ENCODE peak calls at places on chromosome 16, in four cellular contexts. One of them, this sample, is unnamed.
A peak's percentile ranks its signal among the peaks of the same experiment; 100 is the strongest.

GRCh38 chr16:17476414-17477259 is 5.9 kb upstream of the XYLT1 start:
- DNase-seq in K562: no peak
- DNase-seq in HepG2: peak; percentile 58
- DNase-seq in GM12878: no peak
- DNase-seq in this sample: peak; percentile 44

GRCh38 chr16:80693553-80693952 is 110.8 kb downstream of the CDYL2 start:
- DNase-seq in K562: no peak
- DNase-seq in HepG2: no peak
- DNase-seq in GM12878: no peak
- DNase-seq in this sample: no peak

GRCh38 chr16:87416826-87417471 is 24.8 kb downstream of the MAP1LC3B start:
- DNase-seq in K562: no peak
- DNase-seq in HepG2: peak; percentile 29
- DNase-seq in GM12878: no peak
- DNase-seq in this sample: no peak

GRCh38 chr16:89422527-89422904 is 67.8 kb downstream of the ANKRD11 start:
- DNase-seq in K562: no peak
- DNase-seq in HepG2: no peak
- DNase-seq in GM12878: peak; percentile 85
- DNase-seq in this sample: no peak

GRCh38 chr16:4370570-4371480 is 823 bp upstream of the VASN start:
- DNase-seq in K562: peak; percentile 78
- DNase-seq in HepG2: peak; percentile 73
- DNase-seq in GM12878: no peak
- DNase-seq in this sample: no peak

GRCh38 chr16:21264226-21265036 is 13.7 kb downstream of the CRYM start:
- DNase-seq in K562: no peak
- DNase-seq in HepG2: peak; percentile 42
- DNase-seq in GM12878: no peak
- DNase-seq in this sample: no peak

GRCh38 chr16:79047337-79047736 is 553.2 kb downstream of the MAF start:
- DNase-seq in K562: peak; percentile 27
- DNase-seq in HepG2: peak; percentile 29
- DNase-seq in GM12878: no peak
- DNase-seq in this sample: no peak

GRCh38 chr16:28189237-28189636 is 22.5 kb downstream of the XPO6 start:
- DNase-seq in K562: no peak
- DNase-seq in HepG2: no peak
- DNase-seq in GM12878: no peak
- DNase-seq in this sample: no peak

GRCh38 chr16:426906-427249 is 1.4 kb downstream of the RAB11FIP3 start:
- DNase-seq in K562: no peak
- DNase-seq in HepG2: no peak
- DNase-seq in GM12878: no peak
- DNase-seq in this sample: no peak

GRCh38 chr16:19777061-19777460 is 59.0 kb downstream of the IQCK start:
- DNase-seq in K562: no peak
- DNase-seq in HepG2: no peak
- DNase-seq in GM12878: no peak
- DNase-seq in this sample: no peak

GRCh38 chr16:69017036-69017783 is 88.2 kb upstream of the HAS3 start:
- DNase-seq in K562: no peak
- DNase-seq in HepG2: no peak
- DNase-seq in GM12878: no peak
- DNase-seq in this sample: no peak

GRCh38 chr16:51298800-51299199 is 147.7 kb upstream of the SALL1 start:
- DNase-seq in K562: no peak
- DNase-seq in HepG2: no peak
- DNase-seq in GM12878: no peak
- DNase-seq in this sample: no peak

GRCh38 chr16:77680496-77680895 is 41.8 kb upstream of the NUDT7 start:
- DNase-seq in K562: no peak
- DNase-seq in HepG2: no peak
- DNase-seq in GM12878: no peak
- DNase-seq in this sample: no peak

GRCh38 chr16:21083729-21084268 is 66.8 kb downstream of the DNAH3 start:
- DNase-seq in K562: peak; percentile 52
- DNase-seq in HepG2: peak; percentile 64
- DNase-seq in GM12878: no peak
- DNase-seq in this sample: peak; percentile 47

GRCh38 chr16:19840524-19841110 is 44.0 kb downstream of the GPRC5B start:
- DNase-seq in K562: no peak
- DNase-seq in HepG2: no peak
- DNase-seq in GM12878: no peak
- DNase-seq in this sample: no peak

GRCh38 chr16:62692685-62693084 is 656.4 kb upstream of the CDH8 start:
- DNase-seq in K562: no peak
- DNase-seq in HepG2: no peak
- DNase-seq in GM12878: peak; percentile 34
- DNase-seq in this sample: no peak

GRCh38 chr16:13168091-13168572 is 266.7 kb downstream of the SHISA9 start:
- DNase-seq in K562: peak; percentile 23
- DNase-seq in HepG2: no peak
- DNase-seq in GM12878: no peak
- DNase-seq in this sample: no peak

GRCh38 chr16:27528294-27528693 is 21.4 kb downstream of the GTF3C1 start:
- DNase-seq in K562: no peak
- DNase-seq in HepG2: no peak
- DNase-seq in GM12878: no peak
- DNase-seq in this sample: no peak

GRCh38 chr16:47213761-47214440 is 70.2 kb upstream of the NETO2 start:
- DNase-seq in K562: no peak
- DNase-seq in HepG2: no peak
- DNase-seq in GM12878: no peak
- DNase-seq in this sample: no peak

GRCh38 chr16:72241930-72242329 is 70.0 kb upstream of the PMFBP1 start:
- DNase-seq in K562: peak; percentile 32
- DNase-seq in HepG2: peak; percentile 52
- DNase-seq in GM12878: no peak
- DNase-seq in this sample: no peak

GRCh38 chr16:79278506-79278905 is 322.0 kb downstream of the MAF start:
- DNase-seq in K562: no peak
- DNase-seq in HepG2: no peak
- DNase-seq in GM12878: no peak
- DNase-seq in this sample: no peak

GRCh38 chr16:15482068-15482747 is 47.8 kb downstream of the BMERB1 start:
- DNase-seq in K562: peak; percentile 47
- DNase-seq in HepG2: peak; percentile 99
- DNase-seq in GM12878: no peak
- DNase-seq in this sample: no peak

GRCh38 chr16:346587-346986 is 5.9 kb downstream of the AXIN1 start:
- DNase-seq in K562: no peak
- DNase-seq in HepG2: no peak
- DNase-seq in GM12878: no peak
- DNase-seq in this sample: no peak

GRCh38 chr16:27127293-27127692 is 60.6 kb downstream of the C16orf82 start:
- DNase-seq in K562: no peak
- DNase-seq in HepG2: no peak
- DNase-seq in GM12878: no peak
- DNase-seq in this sample: no peak

GRCh38 chr16:4172070-4172469 is 55.8 kb upstream of the ADCY9 start:
- DNase-seq in K562: no peak
- DNase-seq in HepG2: no peak
- DNase-seq in GM12878: no peak
- DNase-seq in this sample: no peak

GRCh38 chr16:48965391-48965790 is 316.2 kb downstream of the CBLN1 start:
- DNase-seq in K562: no peak
- DNase-seq in HepG2: no peak
- DNase-seq in GM12878: no peak
- DNase-seq in this sample: no peak

GRCh38 chr16:73711441-73712080 is 585.1 kb upstream of the PSMD7 start:
- DNase-seq in K562: no peak
- DNase-seq in HepG2: no peak
- DNase-seq in GM12878: no peak
- DNase-seq in this sample: no peak

GRCh38 chr16:50196736-50197135 is 43.6 kb downstream of the TENT4B start:
- DNase-seq in K562: no peak
- DNase-seq in HepG2: no peak
- DNase-seq in GM12878: no peak
- DNase-seq in this sample: no peak

GRCh38 chr16:11079657-11080187 is 135.4 kb downstream of the CLEC16A start:
- DNase-seq in K562: no peak
- DNase-seq in HepG2: no peak
- DNase-seq in GM12878: no peak
- DNase-seq in this sample: no peak

GRCh38 chr16:27455700-27456099 is 53.7 kb downstream of the IL21R start:
- DNase-seq in K562: no peak
- DNase-seq in HepG2: no peak
- DNase-seq in GM12878: no peak
- DNase-seq in this sample: no peak

GRCh38 chr16:80356365-80356764 is 184.4 kb upstream of the DYNLRB2 start:
- DNase-seq in K562: no peak
- DNase-seq in HepG2: no peak
- DNase-seq in GM12878: no peak
- DNase-seq in this sample: no peak

DNA sequence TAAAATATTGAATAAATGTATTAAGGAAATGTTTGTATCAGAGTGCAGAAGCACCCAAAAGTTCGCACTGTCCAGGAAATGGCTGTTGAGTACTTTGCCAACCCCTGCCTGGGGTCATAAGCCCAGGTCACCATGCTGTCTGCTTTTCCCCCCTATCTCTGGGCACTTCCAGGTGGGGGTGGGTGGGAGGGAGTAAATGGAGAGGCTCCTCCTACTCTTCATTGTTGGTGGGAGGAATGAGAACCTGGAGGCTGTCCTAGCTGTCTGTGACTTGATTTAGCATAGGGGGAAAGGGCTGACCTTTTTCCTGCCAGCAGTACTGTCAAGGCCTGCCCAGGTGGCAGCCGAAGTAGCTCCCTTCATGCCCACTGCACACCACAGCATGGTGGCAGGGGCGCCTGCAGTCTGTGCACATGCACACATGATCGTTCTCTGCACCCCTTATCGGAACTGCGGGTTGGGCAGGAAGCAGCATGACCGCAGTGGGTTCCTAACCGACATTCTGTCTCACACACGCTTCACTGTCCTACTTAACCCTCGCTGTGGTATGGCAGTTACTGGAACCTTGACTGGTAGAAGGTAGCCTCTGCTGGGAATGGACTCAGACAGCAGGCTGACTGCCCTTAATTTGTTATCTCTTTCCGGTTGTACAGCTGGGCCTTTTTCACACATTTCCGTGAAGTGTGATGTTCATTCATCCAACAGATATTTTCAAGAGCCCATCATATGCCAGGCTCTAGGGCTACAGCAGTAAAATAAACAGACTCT is 41.5 kb downstream of the LDHD start:
- DNase-seq in K562: peak; percentile 71
- DNase-seq in HepG2: no peak
- DNase-seq in GM12878: peak; percentile 96
- DNase-seq in this sample: no peak
- TF ChIP-seq HDAC2 in K562: peak; percentile 52
- TF ChIP-seq HDAC2 in HepG2: no peak
- TF ChIP-seq HDAC2 in GM12878: no peak
- TF ChIP-seq HDAC2 in this sample: no peak

DNA sequence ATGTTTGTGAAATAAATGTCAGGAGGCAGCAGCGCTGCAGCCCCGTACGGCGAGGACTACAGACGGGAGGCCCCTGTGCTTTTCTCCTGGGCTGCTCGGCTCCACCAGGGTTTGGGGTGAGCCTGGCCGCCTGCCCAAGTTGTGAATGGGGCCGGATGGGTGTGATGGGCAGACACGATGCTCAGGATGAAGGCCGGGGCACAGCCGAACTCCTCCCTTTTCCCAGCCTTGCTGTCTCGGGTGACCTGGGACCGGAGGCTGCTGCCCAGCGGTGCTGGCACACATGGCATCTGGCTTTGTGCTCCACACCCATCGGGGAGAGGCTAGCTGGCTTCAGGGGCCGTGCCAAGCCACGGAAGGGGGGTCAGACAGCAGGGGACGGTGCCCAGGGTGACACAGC is 34.2 kb upstream of the ZFPM1 start:
- DNase-seq in K562: no peak
- DNase-seq in HepG2: no peak
- DNase-seq in GM12878: no peak
- DNase-seq in this sample: no peak
- H4K20me1 ChIP-seq in K562: peaks cover 12% of the 10 kb centered on the region
- H4K20me1 ChIP-seq in HepG2: no peaks in the 10 kb centered on the region
- H4K20me1 ChIP-seq in GM12878: no peaks in the 10 kb centered on the region
- H4K20me1 ChIP-seq in this sample: no peaks in the 10 kb centered on the region

GRCh38 chr16:29729116-29729521 is 16.7 kb downstream of the C16orf54 start:
- DNase-seq in K562: peak; percentile 35
- DNase-seq in HepG2: peak; percentile 71
- DNase-seq in GM12878: no peak
- DNase-seq in this sample: no peak
- TF ChIP-seq HDAC2 in K562: no peak
- TF ChIP-seq HDAC2 in HepG2: no peak
- TF ChIP-seq HDAC2 in GM12878: no peak
- TF ChIP-seq HDAC2 in this sample: no peak

GRCh38 chr16:23499801-23500200 is 10.5 kb downstream of the GGA2 start:
- DNase-seq in K562: no peak
- DNase-seq in HepG2: no peak
- DNase-seq in GM12878: no peak
- DNase-seq in this sample: no peak
- H4K20me1 ChIP-seq in K562: peaks cover 48% of the 10 kb centered on the region
- H4K20me1 ChIP-seq in HepG2: peaks cover 77% of the 10 kb centered on the region
- H4K20me1 ChIP-seq in GM12878: peaks cover 16% of the 10 kb centered on the region
- H4K20me1 ChIP-seq in this sample: peaks cover 33% of the 10 kb centered on the region

GRCh38 chr16:67675999-67676398 is 9.4 kb downstream of the C16orf86 start:
- DNase-seq in K562: no peak
- DNase-seq in HepG2: no peak
- DNase-seq in GM12878: no peak
- DNase-seq in this sample: no peak

GRCh38 chr16:67675579-67675935 is 8.9 kb downstream of the C16orf86 start:
- DNase-seq in K562: no peak
- DNase-seq in HepG2: no peak
- DNase-seq in GM12878: no peak
- DNase-seq in this sample: no peak

GRCh38 chr16:67673712-67674580 is 7.3 kb downstream of the C16orf86 start:
- DNase-seq in K562: no peak
- DNase-seq in HepG2: no peak
- DNase-seq in GM12878: no peak
- DNase-seq in this sample: no peak

GRCh38 chr16:67676516-67676915 is 9.9 kb downstream of the C16orf86 start:
- DNase-seq in K562: no peak
- DNase-seq in HepG2: no peak
- DNase-seq in GM12878: no peak
- DNase-seq in this sample: no peak

DNA sequence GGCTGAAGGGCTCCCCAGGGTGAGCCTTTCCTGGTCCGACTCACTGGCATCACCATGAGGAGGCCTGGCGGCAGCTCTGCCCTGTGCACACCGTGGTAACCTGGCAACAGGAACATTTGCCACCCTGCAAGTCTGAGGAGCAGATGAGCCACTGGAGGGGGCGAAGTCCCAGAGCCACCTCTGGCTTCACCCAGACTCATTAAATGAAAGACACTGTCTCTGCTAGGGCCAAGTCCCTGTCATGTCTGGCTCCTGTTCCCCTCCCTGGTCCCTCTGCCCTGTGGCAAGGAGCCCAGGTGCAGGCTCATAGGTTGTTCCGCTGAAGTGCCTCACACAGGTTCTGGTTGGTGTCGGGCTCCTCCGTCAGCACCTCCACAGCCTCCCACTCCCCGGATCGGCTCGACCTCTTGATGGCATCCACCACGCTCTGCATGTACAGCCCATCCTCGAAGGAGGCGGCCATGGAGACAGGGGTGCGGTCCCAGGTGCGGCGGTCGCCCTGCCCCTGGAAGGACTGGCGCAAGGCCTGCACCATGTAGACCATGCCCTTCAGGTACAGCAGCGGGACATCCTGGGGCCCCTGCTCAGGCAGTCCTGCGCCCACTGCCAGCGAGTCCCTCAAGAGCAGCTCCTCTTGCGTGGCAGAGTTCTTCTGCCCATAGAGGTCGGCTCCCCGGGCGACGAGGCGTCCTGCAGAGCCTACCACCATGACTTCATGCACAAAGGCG is 8.4 kb downstream of the C16orf86 start:
- DNase-seq in K562: no peak
- DNase-seq in HepG2: no peak
- DNase-seq in GM12878: no peak
- DNase-seq in this sample: no peak
- TF ChIP-seq HDAC2 in K562: no peak
- TF ChIP-seq HDAC2 in HepG2: no peak
- TF ChIP-seq HDAC2 in GM12878: no peak
- TF ChIP-seq HDAC2 in this sample: no peak